ENCODE peak calls at places on chromosome X, in five cellular contexts. Z is GM23248; F is CD8-positive, alpha-beta memory T cell; S is IMR-90; J is lower lobe of right lung. U is an unnamed sample.

GRCh38 chrX:121579016-121579760 is 531.8 kb downstream of the GLUD2 start:
- DNase-seq in Z (peak; percentile 36), F (no peak), S (no peak), J (no peak), U (peak; percentile 1)

GRCh38 chrX:42106556-42106955 is 183.2 kb upstream of the CASK start:
- DNase-seq in Z (no peak), F (no peak), S (peak; percentile 32), J (no peak), U (no peak)

GRCh38 chrX:50035119-50035518 is 112.7 kb downstream of the CLCN5 start:
- DNase-seq in Z (no peak), F (no peak), S (no peak), J (no peak), U (no peak)

GRCh38 chrX:148933881-148934280 is 433.5 kb downstream of the AFF2 start:
- DNase-seq in Z (no peak), F (no peak), S (no peak), J (no peak), U (no peak)

GRCh38 chrX:9610774-9611392 is 146.0 kb downstream of the TBL1X start:
- DNase-seq in Z (peak; percentile 53), F (no peak), S (peak; percentile 40), J (no peak), U (peak; percentile 77)

GRCh38 chrX:13287816-13288215 is 32.0 kb downstream of the ATXN3L start:
- DNase-seq in Z (peak; percentile 61), F (no peak), S (peak; percentile 72), J (no peak), U (peak; percentile 80)

GRCh38 chrX:46770817-46771163 is 11.9 kb upstream of the SLC9A7 start:
- DNase-seq in Z (peak; percentile 91), F (no peak), S (peak; percentile 90), J (no peak), U (peak; percentile 14)

GRCh38 chrX:46327229-46328081 is 217.8 kb downstream of the ZNF674 start:
- DNase-seq in Z (peak; percentile 55), F (no peak), S (no peak), J (peak; percentile 52), U (peak; percentile 68)

GRCh38 chrX:38600089-38600755 is 38.9 kb downstream of the TSPAN7 start:
- DNase-seq in Z (no peak), F (no peak), S (no peak), J (no peak), U (no peak)
- H3K27ac ChIP-seq in Z (no peak overlapping the region), F (no peak overlapping the region), S (no peak overlapping the region), J (no peak overlapping the region), U (no peak overlapping the region)

GRCh38 chrX:74537011-74537390 is 77.4 kb downstream of the RLIM start:
- DNase-seq in Z (peak; percentile 52), F (no peak), S (peak; percentile 33), J (no peak), U (peak; percentile 15)
- H3K27ac ChIP-seq in Z (peak overlapping the region; percentile 80), F (no peak overlapping the region), S (peak overlapping the region; percentile 83), J (peak overlapping the region; percentile 83), U (peak overlapping the region; percentile 68)

GRCh38 chrX:19991350-19991718 is 473 bp upstream of the BCLAF3 start:
- DNase-seq in Z (no peak), F (no peak), S (no peak), J (no peak), U (no peak)

GRCh38 chrX:19986531-19986930 is 4.3 kb downstream of the BCLAF3 start:
- DNase-seq in Z (no peak), F (no peak), S (no peak), J (no peak), U (no peak)

GRCh38 chrX:19990519-19991349 is at the start of gene BCLAF3:
- DNase-seq in Z (peak; percentile 91), F (peak; percentile 77), S (peak; percentile 79), J (peak; percentile 91), U (peak; percentile 76)

GRCh38 chrX:19987856-19988255 is 3.0 kb downstream of the BCLAF3 start:
- DNase-seq in Z (no peak), F (no peak), S (no peak), J (no peak), U (no peak)

DNA sequence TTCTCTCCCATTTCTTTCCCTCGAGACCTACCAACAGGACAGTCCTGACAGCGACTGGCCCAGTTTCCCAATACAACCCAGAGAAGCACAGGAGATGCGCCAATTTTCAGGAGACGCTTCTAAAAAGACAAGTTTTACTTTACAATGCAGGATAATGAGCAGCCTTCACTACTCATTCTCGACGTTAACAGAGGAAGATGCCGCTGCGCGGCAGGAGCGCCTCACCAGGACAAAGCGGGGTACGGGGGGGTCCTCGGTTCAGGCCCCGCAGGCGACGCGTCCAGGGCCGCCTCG is 689 bp downstream of the BCLAF3 start:
- DNase-seq in Z (peak; percentile 35), F (no peak), S (no peak), J (no peak), U (peak; percentile 3)
- H3K27ac ChIP-seq in Z (peak overlapping the region; percentile 15), F (peak overlapping the region; percentile 47), S (peak overlapping the region; percentile 40), J (peak overlapping the region; percentile 76), U (no peak overlapping the region)

DNA sequence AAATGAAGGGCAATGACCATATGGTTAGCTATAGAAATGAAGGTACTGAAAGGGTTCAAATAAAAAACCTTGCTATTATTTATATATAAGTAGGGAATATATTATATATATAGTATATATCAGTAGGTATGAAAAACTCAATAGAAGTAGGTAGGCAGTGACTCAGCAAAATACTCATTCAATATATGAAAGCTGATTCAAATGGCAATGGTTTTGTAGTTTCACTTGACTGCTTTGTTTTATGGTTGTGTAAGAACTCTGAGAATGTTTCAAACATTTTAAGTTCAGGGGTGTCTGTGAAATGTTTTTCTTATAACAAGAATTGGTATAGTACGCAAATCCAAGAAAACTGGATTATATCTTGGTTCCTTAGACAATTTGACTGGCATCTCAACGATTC is 4.1 kb downstream of the ZNF280C start:
- DNase-seq in Z (peak; percentile 4), F (no peak), S (peak; percentile 26), J (no peak), U (no peak)
- H3K27ac ChIP-seq in Z (no peak overlapping the region), F (no peak overlapping the region), S (no peak overlapping the region), J (no peak overlapping the region), U (no peak overlapping the region)

GRCh38 chrX:73962948-73963347 is 341.0 kb upstream of the ZCCHC13 start:
- DNase-seq in Z (no peak), F (no peak), S (no peak), J (no peak), U (no peak)
- H3K27ac ChIP-seq in Z (no peak overlapping the region), F (no peak overlapping the region), S (no peak overlapping the region), J (no peak overlapping the region), U (no peak overlapping the region)

DNA sequence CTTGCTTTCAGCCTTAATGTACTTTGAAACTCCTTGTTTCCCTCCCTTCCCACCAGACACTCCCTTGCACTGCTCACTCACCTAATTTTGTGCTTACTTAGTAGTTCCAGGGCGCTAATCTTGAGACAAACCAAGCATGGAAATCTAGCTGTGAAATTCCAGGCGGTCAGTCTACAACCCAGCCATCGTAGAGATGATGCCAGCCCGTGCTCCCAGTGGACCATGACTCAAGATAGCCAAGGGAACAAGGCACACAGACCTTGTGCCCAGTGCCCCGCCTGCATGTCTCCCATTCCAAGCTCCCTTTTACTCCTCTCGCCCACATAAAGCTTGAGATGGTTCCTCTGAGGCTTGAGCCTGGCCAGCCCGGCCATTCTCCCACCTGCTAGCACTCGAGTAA is 11.1 kb downstream of the TREX2 start:
- DNase-seq in Z (no peak), F (no peak), S (no peak), J (no peak), U (no peak)
- H3K27ac ChIP-seq in Z (no peak overlapping the region), F (no peak overlapping the region), S (no peak overlapping the region), J (no peak overlapping the region), U (no peak overlapping the region)

DNA sequence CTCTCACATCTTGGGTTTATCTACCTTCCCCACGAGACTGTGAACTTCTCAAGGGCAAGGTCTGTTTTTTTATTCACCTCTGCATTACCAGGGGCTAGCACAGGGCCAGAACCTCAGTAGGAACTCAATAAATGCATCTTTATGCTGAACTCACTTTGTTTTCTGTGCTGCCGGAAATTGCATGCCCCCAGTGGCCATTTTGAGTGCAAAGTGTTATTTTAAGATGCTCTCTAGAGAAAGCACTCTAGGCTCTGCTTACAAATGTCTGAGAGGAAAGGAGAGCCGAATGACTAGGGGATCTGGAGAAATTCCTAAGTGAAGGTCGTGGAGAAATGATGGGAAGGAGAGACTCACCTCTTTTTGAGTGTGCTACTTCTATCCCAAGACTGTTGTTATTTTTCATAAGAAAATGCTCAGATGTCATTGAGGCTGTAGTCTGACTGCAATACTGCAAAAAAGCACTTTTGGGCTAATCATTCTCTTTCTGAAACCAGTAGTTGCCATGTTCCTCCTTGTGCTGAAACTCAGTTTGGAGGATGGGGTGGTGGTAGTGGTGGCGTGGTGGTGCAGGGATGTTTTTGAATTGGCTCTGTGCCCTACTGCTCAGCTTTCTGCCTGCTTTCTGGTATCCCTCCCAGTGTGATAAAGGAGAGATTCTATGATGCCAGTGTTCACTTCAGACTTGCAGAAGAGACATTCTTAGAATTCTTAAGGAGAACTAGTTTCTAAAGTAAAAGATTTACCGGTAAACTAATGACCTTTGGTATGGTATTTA is 41.3 kb downstream of the DOCK11 start:
- DNase-seq in Z (peak; percentile 31), F (peak; percentile 49), S (peak; percentile 33), J (no peak), U (peak; percentile 0)
- H3K27ac ChIP-seq in Z (no peak overlapping the region), F (peak overlapping the region; percentile 27), S (peak overlapping the region; percentile 57), J (peak overlapping the region; percentile 31), U (no peak overlapping the region)

GRCh38 chrX:123322531-123322930 is 138.5 kb downstream of the GRIA3 start:
- DNase-seq in Z (no peak), F (no peak), S (no peak), J (no peak), U (no peak)

GRCh38 chrX:123324628-123325027 is 140.6 kb downstream of the GRIA3 start:
- DNase-seq in Z (peak; percentile 67), F (no peak), S (no peak), J (no peak), U (no peak)

DNA sequence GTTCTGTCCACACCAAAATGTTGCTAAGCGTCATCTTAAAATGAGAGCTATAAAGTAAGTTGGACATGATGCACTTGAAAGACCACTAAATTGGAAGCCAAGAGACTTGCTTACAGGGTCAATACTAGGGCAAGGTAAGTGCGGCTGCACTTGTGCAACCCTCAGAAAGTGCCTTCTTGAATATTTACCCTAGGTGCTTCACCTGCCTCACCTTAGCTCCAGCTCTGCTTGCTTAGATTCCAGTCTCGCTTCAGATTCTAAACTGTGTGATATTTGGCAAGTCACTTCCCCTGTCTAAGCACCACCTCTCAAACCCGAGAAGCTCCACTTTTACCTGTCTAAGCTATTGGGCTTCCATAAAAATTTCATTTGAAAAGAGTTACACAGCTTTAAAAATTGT is 136.5 kb downstream of the GRIA3 start:
- DNase-seq in Z (no peak), F (no peak), S (no peak), J (no peak), U (no peak)
- H3K27ac ChIP-seq in Z (no peak overlapping the region), F (no peak overlapping the region), S (no peak overlapping the region), J (no peak overlapping the region), U (no peak overlapping the region)

DNA sequence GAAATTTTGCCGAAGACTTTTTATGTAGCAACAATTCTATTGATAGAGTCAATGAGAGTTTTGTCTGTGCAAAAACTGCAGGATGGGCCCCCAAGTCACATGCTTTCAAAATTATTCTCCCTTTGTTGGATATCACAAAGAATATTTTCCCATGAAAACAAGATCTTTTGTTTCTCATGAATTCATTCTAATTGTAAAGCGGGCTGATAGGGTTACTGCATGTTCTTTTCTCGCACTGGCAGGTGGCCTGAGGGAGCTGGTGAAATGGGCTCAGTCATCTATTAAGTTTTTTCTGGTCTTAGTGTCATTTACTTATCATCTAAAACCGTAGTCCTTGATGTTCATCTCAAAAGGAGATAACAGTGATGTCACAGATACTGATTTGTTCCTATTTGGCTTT is 44.2 kb downstream of the MID1IP1 start:
- DNase-seq in Z (no peak), F (no peak), S (no peak), J (no peak), U (no peak)
- H3K27ac ChIP-seq in Z (no peak overlapping the region), F (no peak overlapping the region), S (no peak overlapping the region), J (no peak overlapping the region), U (no peak overlapping the region)